ENCODE peak calls at places on chromosomes 3 and 15, in seven cellular contexts. F is lower leg skin; D is CD8-positive, alpha-beta T cell; M is GM12878; G is ovary; R is naive thymus-derived CD4-positive, alpha-beta T cell; S is fibroblast of lung. J is an unnamed sample.

GRCh38 chr3:6260551-6261191 is 600.2 kb upstream of the GRM7 start:
- DNase-seq in F (no peak), D (no peak), M (peak; percentile 40), G (no peak), R (no peak), S (no peak), J (no peak)

GRCh38 chr3:160098261-160098908 is 109.8 kb downstream of the IL12A start:
- DNase-seq in F (no peak), D (no peak), M (no peak), G (no peak), R (no peak), S (no peak), J (no peak)

GRCh38 chr15:33135355-33135781 is 59.1 kb downstream of the FMN1 start:
- DNase-seq in F (no peak), D (no peak), M (no peak), G (no peak), R (no peak), S (no peak), J (no peak)

GRCh38 chr3:63687569-63688233 is 35.2 kb downstream of the SNTN start:
- DNase-seq in F (no peak), D (no peak), M (no peak), G (no peak), R (no peak), S (no peak), J (no peak)

GRCh38 chr3:31486865-31487533 is 45.7 kb upstream of the STT3B start:
- DNase-seq in F (no peak), D (no peak), M (no peak), G (no peak), R (no peak), S (no peak), J (no peak)

GRCh38 chr3:71752911-71753715 is 542 bp upstream of the GPR27 start:
- DNase-seq in F (no peak), D (no peak), M (no peak), G (no peak), R (no peak), S (no peak), J (no peak)

GRCh38 chr15:92200891-92201290 is 192.8 kb upstream of the ST8SIA2 start:
- DNase-seq in F (no peak), D (no peak), M (no peak), G (no peak), R (no peak), S (no peak), J (no peak)

GRCh38 chr3:49132437-49133225 is at the start of gene LAMB2:
- DNase-seq in F (peak; percentile 54), D (no peak), M (no peak), G (peak; percentile 82), R (no peak), S (peak; percentile 77), J (peak; percentile 58)

GRCh38 chr3:16174976-16175901 is 759 bp downstream of the GALNT15 start:
- DNase-seq in F (no peak), D (no peak), M (no peak), G (no peak), R (no peak), S (no peak), J (no peak)
- H3K4me3 ChIP-seq in F (peak overlapping the region; percentile 53), D (no peak overlapping the region), M (no peak overlapping the region), G (peak overlapping the region; percentile 38), R (no peak overlapping the region), S (peak overlapping the region; percentile 52), J (no peak overlapping the region)

GRCh38 chr3:52444860-52445793 is at the start of gene SEMA3G:
- DNase-seq in F (peak; percentile 74), D (peak; percentile 71), M (no peak), G (no peak), R (peak; percentile 78), S (peak; percentile 26), J (no peak)
- H3K4me3 ChIP-seq in F (no peak within 1 kb of the TSS), D (no peak within 1 kb of the TSS), M (no peak within 1 kb of the TSS), G (no peak within 1 kb of the TSS), R (no peak within 1 kb of the TSS), S (no peak within 1 kb of the TSS), J (no peak within 1 kb of the TSS)

DNA sequence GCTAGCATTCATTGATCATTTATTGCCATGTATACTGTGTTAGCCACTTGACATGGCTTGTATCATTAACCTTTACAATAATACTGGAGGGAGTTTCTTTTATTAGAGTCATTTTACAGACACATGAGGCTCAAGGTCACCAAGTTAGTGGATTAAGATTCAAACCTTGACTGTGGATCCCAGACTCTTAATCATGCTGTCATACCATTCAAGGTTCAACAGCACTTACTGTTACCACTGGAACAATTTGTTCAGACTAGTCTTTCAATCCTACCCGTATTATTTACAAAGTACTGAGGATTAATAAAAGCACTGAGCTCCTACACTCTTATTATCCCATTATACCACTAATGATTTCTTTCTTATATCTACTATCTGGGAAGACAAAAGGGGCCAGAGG is 1.2 kb downstream of the COX17 start:
- DNase-seq in F (no peak), D (no peak), M (no peak), G (no peak), R (no peak), S (no peak), J (no peak)
- H3K4me3 ChIP-seq in F (no peak overlapping the region), D (peak overlapping the region; percentile 26), M (peak overlapping the region; percentile 90), G (peak overlapping the region; percentile 85), R (peak overlapping the region; percentile 62), S (peak overlapping the region; percentile 90), J (peak overlapping the region; percentile 47)

GRCh38 chr3:169869484-169870304 is at the start of gene LRRC31:
- DNase-seq in F (no peak), D (no peak), M (no peak), G (no peak), R (no peak), S (no peak), J (no peak)
- H3K4me3 ChIP-seq in F (no peak within 1 kb of the TSS), D (no peak within 1 kb of the TSS), M (no peak within 1 kb of the TSS), G (peak within 1 kb of the TSS; percentile 7), R (no peak within 1 kb of the TSS), S (no peak within 1 kb of the TSS), J (no peak within 1 kb of the TSS)

DNA sequence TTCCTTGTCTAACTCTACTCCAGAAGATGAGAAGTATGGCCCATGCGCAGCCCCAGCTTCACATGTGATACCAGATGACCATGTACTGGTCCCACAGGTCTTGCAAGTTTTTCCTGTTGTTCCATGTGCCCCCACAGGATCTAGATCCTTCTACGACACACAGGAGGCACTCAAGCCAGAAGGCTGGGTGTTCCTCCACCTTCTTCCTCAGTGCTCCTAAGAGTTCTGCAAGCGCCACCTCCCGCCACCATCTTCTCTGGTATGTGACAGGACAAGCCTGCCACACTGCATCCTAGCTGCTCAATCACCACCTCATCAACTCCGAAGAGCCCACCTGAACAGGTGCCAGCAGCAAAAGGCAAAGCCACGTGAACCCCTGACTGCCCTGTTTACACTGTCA is 43.1 kb downstream of the XXYLT1 start:
- DNase-seq in F (peak; percentile 13), D (no peak), M (no peak), G (no peak), R (peak; percentile 13), S (no peak), J (no peak)
- H3K4me3 ChIP-seq in F (no peak overlapping the region), D (no peak overlapping the region), M (no peak overlapping the region), G (no peak overlapping the region), R (no peak overlapping the region), S (no peak overlapping the region), J (no peak overlapping the region)

GRCh38 chr3:13092621-13093339 is 19.6 kb upstream of the IQSEC1 start:
- DNase-seq in F (no peak), D (no peak), M (no peak), G (peak; percentile 92), R (no peak), S (no peak), J (no peak)
- H3K4me3 ChIP-seq in F (no peak overlapping the region), D (no peak overlapping the region), M (no peak overlapping the region), G (no peak overlapping the region), R (no peak overlapping the region), S (no peak overlapping the region), J (no peak overlapping the region)